ENCODE peak calls at places on chromosome 12, in nine cellular contexts. G is cardiac muscle cell; B is effector memory CD4-positive, alpha-beta T cell; Z is pancreas; V is upper lobe of right lung; F is adrenal gland; L is ascending aorta; X is body of pancreas; I is small intestine. H is an unnamed sample.
A peak's percentile ranks its signal among the peaks of the same experiment; 100 is the strongest.

GRCh38 chr12:58588771-58589170 is 331.5 kb downstream of the LRIG3 start:
- DNase-seq in F (no peak), I (no peak), G (peak; percentile 45), X (no peak), B (no peak), Z (no peak), V (no peak), L (no peak), H (no peak)

GRCh38 chr12:67193705-67194104 is 75.5 kb upstream of the CAND1 start:
- DNase-seq in B (no peak), Z (no peak), I (no peak), F (peak; percentile 30), V (no peak), X (no peak), L (no peak), G (peak; percentile 41), H (peak; percentile 7)

GRCh38 chr12:57095440-57095839 is 6.5 kb downstream of the NAB2 start:
- DNase-seq in X (no peak), V (no peak), F (no peak), B (no peak), L (no peak), I (no peak), G (no peak), Z (no peak), H (no peak)

GRCh38 chr12:52631676-52632459 is 13.5 kb upstream of the KRT73 start:
- DNase-seq in X (no peak), V (no peak), B (no peak), L (peak; percentile 47), Z (no peak), I (no peak), G (no peak), F (no peak), H (no peak)

GRCh38 chr12:89064151-89064550 is 288.1 kb downstream of the DUSP6 start:
- DNase-seq in X (no peak), B (no peak), Z (no peak), G (no peak), I (no peak), L (no peak), V (no peak), F (no peak), H (no peak)

GRCh38 chr12:49131973-49132461 is 822 bp upstream of the TUBA1B start:
- DNase-seq in I (peak; percentile 27), Z (no peak), G (peak; percentile 61), B (no peak), X (no peak), F (no peak), V (no peak), L (no peak), H (no peak)

GRCh38 chr12:114412307-114412706 is 6.4 kb upstream of the TBX5 start:
- DNase-seq in L (no peak), F (no peak), G (no peak), X (no peak), B (no peak), V (no peak), I (no peak), Z (no peak), H (no peak)

GRCh38 chr12:77957034-77957433 is 126.3 kb downstream of the NAV3 start:
- DNase-seq in B (no peak), G (no peak), L (no peak), F (no peak), I (no peak), Z (no peak), X (no peak), V (no peak), H (no peak)

GRCh38 chr12:41368006-41368405 is 179.9 kb downstream of the PDZRN4 start:
- DNase-seq in F (no peak), X (no peak), G (peak; percentile 3), V (no peak), I (no peak), L (no peak), Z (no peak), B (no peak), H (no peak)

GRCh38 chr12:77049767-77050353 is 15.5 kb downstream of the E2F7 start:
- DNase-seq in F (no peak), X (peak; percentile 17), Z (no peak), V (no peak), B (no peak), I (peak; percentile 74), G (peak; percentile 74), L (no peak), H (peak; percentile 44)

GRCh38 chr12:53743277-53744129 is 8.3 kb downstream of the CISTR start:
- DNase-seq in Z (peak; percentile 33), L (no peak), F (no peak), X (peak; percentile 56), G (peak; percentile 64), I (peak; percentile 67), V (peak; percentile 69), B (peak; percentile 49), H (peak; percentile 63)

GRCh38 chr12:88325076-88325827 is 183.1 kb downstream of the TMTC3 start:
- DNase-seq in L (no peak), B (no peak), I (no peak), F (no peak), X (no peak), G (peak; percentile 76), Z (no peak), V (no peak), H (no peak)

GRCh38 chr12:26090853-26091510 is 33.9 kb downstream of the BHLHE41 start:
- DNase-seq in F (no peak), X (no peak), Z (no peak), I (no peak), B (no peak), L (no peak), V (no peak), G (no peak), H (no peak)

GRCh38 chr12:91401190-91401589 is 218.6 kb upstream of the DCN start:
- DNase-seq in F (no peak), L (no peak), B (no peak), G (no peak), V (no peak), Z (no peak), I (peak; percentile 12), X (no peak), H (no peak)

GRCh38 chr12:10212623-10213131 is at the start of gene GABARAPL1:
- DNase-seq in Z (peak; percentile 81), F (peak; percentile 91), I (peak; percentile 71), V (peak; percentile 92), L (peak; percentile 93), G (peak; percentile 94), B (peak; percentile 71), X (peak; percentile 85), H (peak; percentile 84)

GRCh38 chr12:57887631-57888406 is 41.3 kb upstream of the CTDSP2 start:
- DNase-seq in F (no peak), X (no peak), G (peak; percentile 75), B (no peak), L (peak; percentile 93), Z (no peak), I (peak; percentile 17), V (no peak), H (no peak)

GRCh38 chr12:17076335-17076734 is 470.4 kb upstream of the LMO3 start:
- DNase-seq in B (no peak), G (no peak), X (no peak), L (no peak), Z (no peak), V (no peak), F (no peak), I (no peak), H (no peak)

GRCh38 chr12:54463484-54463883 is 9.9 kb downstream of the GTSF1 start:
- DNase-seq in V (no peak), L (no peak), B (no peak), G (peak; percentile 36), X (no peak), I (no peak), F (no peak), Z (no peak), H (no peak)

GRCh38 chr12:80794506-80794905 is 77.8 kb downstream of the MYF5 start:
- DNase-seq in B (no peak), I (no peak), G (no peak), F (no peak), Z (no peak), X (no peak), V (no peak), L (no peak), H (no peak)

GRCh38 chr12:117236456-117237001 is 46.3 kb upstream of the FBXO21 start:
- DNase-seq in V (peak; percentile 92), I (peak; percentile 51), L (peak; percentile 72), B (peak; percentile 46), X (peak; percentile 78), F (peak; percentile 83), Z (peak; percentile 55), G (peak; percentile 54), H (peak; percentile 39)

GRCh38 chr12:27971606-27972005 is 927 bp downstream of the PTHLH start:
- DNase-seq in X (no peak), B (no peak), G (no peak), Z (no peak), I (no peak), V (no peak), F (no peak), L (no peak), H (no peak)
- H3K4me1 ChIP-seq in X (peaks cover 55% of the 10 kb centered on the region), B (peaks cover 17% of the 10 kb centered on the region), G (peaks cover 4% of the 10 kb centered on the region), Z (peaks cover 9% of the 10 kb centered on the region), I (peaks cover 4% of the 10 kb centered on the region), V (peaks cover 26% of the 10 kb centered on the region), F (peaks cover 24% of the 10 kb centered on the region), L (peaks cover 18% of the 10 kb centered on the region), H (peaks cover 22% of the 10 kb centered on the region)

DNA sequence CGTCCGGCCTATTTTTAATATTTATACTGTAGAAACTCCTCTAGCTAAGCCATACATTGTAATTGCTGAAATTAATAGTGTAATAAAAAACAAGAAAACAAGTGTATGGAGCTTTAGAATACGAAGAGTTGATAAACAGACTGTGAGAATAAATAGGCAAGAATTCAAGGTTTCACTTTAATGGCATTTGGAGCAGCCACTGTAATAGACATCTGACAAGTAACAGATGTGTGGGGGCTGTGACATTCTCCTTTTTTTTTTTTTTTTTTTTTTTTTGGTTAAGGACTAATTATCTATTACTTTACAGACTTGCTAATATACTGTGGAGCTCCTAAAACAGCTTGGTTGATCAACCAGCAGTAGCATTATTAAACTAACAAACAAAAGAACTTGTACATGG is 42.1 kb upstream of the CFAP54 start:
- DNase-seq in F (no peak), Z (no peak), B (no peak), X (no peak), L (no peak), G (no peak), I (no peak), V (no peak), H (no peak)
- H3K27ac ChIP-seq in F (no peak overlapping the region), Z (no peak overlapping the region), B (no peak overlapping the region), X (no peak overlapping the region), L (no peak overlapping the region), G (no peak overlapping the region), I (peak overlapping the region; percentile 24), V (peak overlapping the region; percentile 43), H (peak overlapping the region; percentile 92)

GRCh38 chr12:125280482-125281377 is 215.5 kb downstream of the AACS start:
- DNase-seq in G (no peak), L (no peak), V (no peak), I (no peak), X (no peak), Z (no peak), F (no peak), B (no peak), H (no peak)
- H3K4me1 ChIP-seq in G (peaks cover 7% of the 10 kb centered on the region), L (no peaks in the 10 kb centered on the region), V (no peaks in the 10 kb centered on the region), I (no peaks in the 10 kb centered on the region), X (no peaks in the 10 kb centered on the region), Z (no peaks in the 10 kb centered on the region), F (no peaks in the 10 kb centered on the region), B (no peaks in the 10 kb centered on the region), H (no peaks in the 10 kb centered on the region)

DNA sequence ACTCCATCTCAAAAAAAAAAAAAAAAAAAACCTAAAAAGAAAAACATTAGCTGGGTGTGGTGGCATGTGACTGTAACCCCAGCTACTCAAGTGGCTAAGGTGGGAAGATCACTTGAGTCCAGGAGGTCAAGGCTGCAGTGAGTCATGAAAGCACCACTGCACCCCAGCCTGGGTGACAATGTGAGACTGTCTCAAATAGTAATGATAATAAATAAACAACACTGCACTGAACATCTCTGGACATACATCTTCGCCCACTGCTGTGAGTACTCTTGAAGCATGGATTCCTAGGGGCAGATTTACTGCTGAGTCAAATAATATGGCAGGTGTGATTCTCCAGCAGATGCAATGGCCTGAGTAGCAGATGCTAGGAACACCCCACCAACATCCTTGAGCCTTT is 23.7 kb downstream of the ABCB9 start:
- DNase-seq in V (no peak), B (no peak), F (no peak), Z (no peak), X (no peak), I (peak; percentile 74), L (no peak), G (no peak), H (no peak)
- H3K27ac ChIP-seq in V (peak overlapping the region; percentile 32), B (no peak overlapping the region), F (no peak overlapping the region), Z (no peak overlapping the region), X (no peak overlapping the region), I (peak overlapping the region; percentile 17), L (no peak overlapping the region), G (no peak overlapping the region), H (no peak overlapping the region)